ENCODE peak calls at places on chromosomes 3 and 15, in five cellular contexts. T, N, Z, X and V are unnamed samples.
A peak's percentile ranks its signal among the peaks of the same experiment; 100 is the strongest.

GRCh38 chr3:51997935-51998596 is 2.4 kb upstream of the RPL29 start:
- DNase-seq in N (peak; percentile 64), T (peak; percentile 62), Z (no peak), X (no peak), V (no peak)

GRCh38 chr3:171162986-171163723 is 136.6 kb upstream of the SLC2A2 start:
- DNase-seq in Z (no peak), T (peak; percentile 61), X (peak; percentile 17), N (no peak), V (peak; percentile 56)

GRCh38 chr3:173894-174293 is 22.7 kb upstream of the CHL1 start:
- DNase-seq in N (no peak), T (no peak), Z (peak; percentile 8), X (no peak), V (no peak)

GRCh38 chr3:5187920-5188418 is 462 bp downstream of the EDEM1 start:
- DNase-seq in T (peak; percentile 62), N (no peak), X (peak; percentile 38), Z (no peak), V (peak; percentile 69)

GRCh38 chr3:4561661-4562060 is 68.5 kb downstream of the ITPR1 start:
- DNase-seq in X (no peak), Z (no peak), T (no peak), N (peak; percentile 53), V (no peak)

GRCh38 chr3:150612494-150612893 is 9.4 kb downstream of the SELENOT start:
- DNase-seq in N (no peak), T (no peak), X (no peak), Z (no peak), V (no peak)

GRCh38 chr15:67048281-67049279 is 16.8 kb upstream of the SMAD3 start:
- DNase-seq in X (peak; percentile 98), Z (no peak), T (no peak), N (peak; percentile 97), V (no peak)

GRCh38 chr3:152102410-152102809 is 166.3 kb upstream of the MBNL1 start:
- DNase-seq in N (no peak), T (no peak), X (no peak), Z (no peak), V (no peak)

GRCh38 chr3:139339219-139339906 is 4.5 kb upstream of the MRPS22 start:
- DNase-seq in T (no peak), X (no peak), Z (no peak), N (no peak), V (peak; percentile 77)

GRCh38 chr15:70293606-70294470 is 196.1 kb upstream of the TLE3 start:
- DNase-seq in X (no peak), N (no peak), T (no peak), Z (no peak), V (no peak)

GRCh38 chr15:33154366-33155166 is 39.9 kb downstream of the FMN1 start:
- DNase-seq in N (no peak), Z (no peak), X (no peak), T (no peak), V (no peak)

GRCh38 chr15:32659340-32659831 is 17.9 kb downstream of the SCG5 start:
- DNase-seq in X (peak; percentile 63), N (peak; percentile 27), T (no peak), Z (no peak), V (no peak)

GRCh38 chr3:46749129-46749528 is 31.5 kb upstream of the PRSS50 start:
- DNase-seq in X (no peak), T (no peak), N (no peak), Z (no peak), V (no peak)

GRCh38 chr3:46746711-46747110 is 29.0 kb upstream of the PRSS50 start:
- DNase-seq in X (no peak), N (no peak), T (no peak), Z (peak; percentile 8), V (no peak)

GRCh38 chr3:46748160-46748559 is 30.5 kb upstream of the PRSS50 start:
- DNase-seq in T (peak; percentile 33), X (no peak), N (no peak), Z (no peak), V (no peak)

GRCh38 chr3:46755646-46756045 is 38.0 kb upstream of the PRSS50 start:
- DNase-seq in Z (no peak), X (no peak), N (no peak), T (no peak), V (no peak)

DNA sequence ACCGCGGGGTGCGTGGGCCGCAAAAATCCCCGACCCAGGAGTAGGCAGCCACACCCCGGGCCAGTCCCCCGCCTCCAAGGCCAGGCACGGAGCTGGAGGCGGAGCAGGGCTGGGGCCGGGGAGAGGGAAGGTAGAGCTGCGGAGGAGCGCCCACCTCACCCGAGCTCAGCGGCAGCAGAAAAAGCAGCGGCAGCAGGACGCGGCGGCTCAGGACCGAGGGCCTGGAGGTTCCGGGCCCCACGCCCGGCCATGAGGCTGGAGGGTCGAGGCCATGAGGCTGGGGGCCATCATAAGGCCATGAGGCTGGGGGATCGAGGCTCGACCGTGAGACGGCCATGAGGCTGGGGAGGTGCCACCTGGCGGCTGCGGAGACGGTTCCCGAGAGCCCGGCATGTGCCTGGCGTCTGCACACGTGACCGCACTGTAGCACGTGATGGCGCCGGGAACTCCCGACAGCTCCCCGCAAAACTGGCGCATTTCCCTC is 32.9 kb upstream of the PRSS50 start:
- DNase-seq in T (peak; percentile 14), X (no peak), N (no peak), Z (no peak), V (peak; percentile 30)
- TF ChIP-seq JUNB in T (no peak), X (no peak), N (no peak), Z (no peak), V (no peak)

GRCh38 chr15:58732620-58733363 is 16.7 kb downstream of the ADAM10 start:
- DNase-seq in N (no peak), Z (no peak), X (no peak), T (no peak), V (no peak)

GRCh38 chr15:58736244-58736643 is 13.3 kb downstream of the ADAM10 start:
- DNase-seq in X (no peak), T (no peak), Z (no peak), N (no peak), V (no peak)

GRCh38 chr15:58734859-58735258 is 14.6 kb downstream of the ADAM10 start:
- DNase-seq in N (no peak), X (no peak), T (no peak), Z (no peak), V (no peak)

GRCh38 chr15:58726867-58727266 is 22.6 kb downstream of the ADAM10 start:
- DNase-seq in Z (no peak), T (peak; percentile 36), N (no peak), X (no peak), V (no peak)

DNA sequence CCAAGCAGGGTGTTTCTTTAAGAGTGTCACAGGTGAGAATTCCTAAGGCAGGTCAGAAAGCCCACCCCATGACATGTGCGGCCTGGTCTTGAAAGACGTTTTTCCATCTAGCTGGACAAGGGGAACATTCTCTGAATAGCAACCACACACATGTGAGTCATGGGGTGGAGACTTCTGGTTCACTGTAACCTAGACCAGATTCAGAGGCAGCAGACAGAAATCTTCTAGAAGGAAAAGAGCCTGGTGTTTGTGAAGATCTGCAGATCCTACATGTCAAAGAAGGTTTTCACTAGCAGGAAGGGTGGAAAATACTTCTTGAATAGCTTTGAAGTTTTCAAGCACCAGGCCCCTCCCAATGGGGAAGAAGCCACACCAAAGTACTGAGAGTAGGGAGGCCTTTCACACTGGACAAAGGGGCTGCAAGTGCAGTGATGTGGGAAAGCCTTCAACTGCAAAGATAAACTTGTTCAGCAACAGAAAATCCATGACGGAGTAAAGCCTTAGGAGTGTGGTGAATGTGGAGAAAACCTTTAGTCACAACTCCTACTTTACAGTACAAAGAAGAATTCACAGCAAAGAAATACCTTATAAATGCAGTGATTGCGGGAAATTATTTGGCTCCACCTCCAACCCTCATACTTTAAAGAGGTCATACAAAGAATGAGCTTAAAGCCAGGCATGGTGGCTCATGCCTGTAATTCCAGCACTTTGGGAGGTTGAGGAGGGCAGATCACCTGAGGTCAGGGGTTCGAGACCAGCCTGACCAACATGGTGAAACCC is 17.6 kb downstream of the ADAM10 start:
- DNase-seq in Z (no peak), T (no peak), X (peak; percentile 28), N (no peak), V (peak; percentile 40)
- H3K4me1 ChIP-seq in Z (peaks cover 7% of the 10 kb centered on the region), T (peaks cover 24% of the 10 kb centered on the region), X (peaks cover 34% of the 10 kb centered on the region), N (peaks cover 40% of the 10 kb centered on the region), V (peaks cover 3% of the 10 kb centered on the region)

GRCh38 chr15:83999396-84000120 is 236.0 kb upstream of the GOLGA6L4 start:
- DNase-seq in N (no peak), Z (no peak), X (no peak), T (no peak), V (no peak)
- TF ChIP-seq JUNB in N (no peak), Z (no peak), X (no peak), T (no peak), V (no peak)

GRCh38 chr3:195104340-195104739 is 166.6 kb downstream of the XXYLT1 start:
- DNase-seq in X (no peak), T (no peak), N (no peak), Z (no peak), V (no peak)

GRCh38 chr3:195103623-195104022 is 167.3 kb downstream of the XXYLT1 start:
- DNase-seq in T (no peak), X (no peak), N (no peak), Z (no peak), V (no peak)

GRCh38 chr3:195100903-195101591 is 169.9 kb downstream of the XXYLT1 start:
- DNase-seq in Z (no peak), T (no peak), N (no peak), X (no peak), V (no peak)

GRCh38 chr3:195101927-195102608 is 168.9 kb downstream of the XXYLT1 start:
- DNase-seq in Z (no peak), X (no peak), T (no peak), N (no peak), V (no peak)

GRCh38 chr3:195102609-195103467 is 168.1 kb downstream of the XXYLT1 start:
- DNase-seq in X (peak; percentile 82), N (no peak), T (no peak), Z (no peak), V (peak; percentile 61)
- H3K4me1 ChIP-seq in X (peaks cover 55% of the 10 kb centered on the region), N (peaks cover 38% of the 10 kb centered on the region), T (peaks cover 8% of the 10 kb centered on the region), Z (peaks cover 22% of the 10 kb centered on the region), V (peaks cover 12% of the 10 kb centered on the region)

DNA sequence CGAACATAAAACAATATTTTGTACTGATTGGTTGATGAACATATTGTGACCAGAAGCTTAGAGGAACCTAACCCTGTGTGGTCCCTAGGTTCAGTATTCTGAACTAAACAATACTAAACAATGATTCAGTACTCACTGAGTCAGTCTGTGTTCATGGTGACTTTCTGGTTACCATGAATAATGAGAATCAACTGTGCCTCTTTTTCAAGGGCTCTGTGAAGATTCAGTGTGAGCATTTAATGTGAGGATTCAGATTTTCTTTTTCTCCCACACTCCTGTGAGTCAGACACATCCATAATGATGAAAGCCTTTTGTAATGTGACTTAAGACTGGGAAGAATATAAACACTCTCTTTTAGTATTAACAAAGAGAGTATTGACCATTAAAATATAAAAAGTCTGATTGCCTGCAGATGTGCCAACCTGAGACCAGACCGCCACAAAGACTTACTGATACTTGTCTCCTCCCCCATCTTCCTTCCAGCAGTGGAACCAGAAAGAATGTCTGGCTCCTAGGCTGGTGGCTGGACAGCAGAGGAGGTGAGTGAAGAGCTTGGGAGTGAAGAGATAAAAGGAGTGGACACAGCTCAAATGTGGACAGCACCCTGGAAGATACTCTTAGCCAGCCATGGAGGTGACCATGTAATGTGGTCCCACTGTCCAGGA is 17.6 kb upstream of the ACTL6A start:
- DNase-seq in N (no peak), Z (no peak), X (no peak), T (no peak), V (no peak)
- TF ChIP-seq JUNB in N (no peak), Z (no peak), X (no peak), T (no peak), V (no peak)

DNA sequence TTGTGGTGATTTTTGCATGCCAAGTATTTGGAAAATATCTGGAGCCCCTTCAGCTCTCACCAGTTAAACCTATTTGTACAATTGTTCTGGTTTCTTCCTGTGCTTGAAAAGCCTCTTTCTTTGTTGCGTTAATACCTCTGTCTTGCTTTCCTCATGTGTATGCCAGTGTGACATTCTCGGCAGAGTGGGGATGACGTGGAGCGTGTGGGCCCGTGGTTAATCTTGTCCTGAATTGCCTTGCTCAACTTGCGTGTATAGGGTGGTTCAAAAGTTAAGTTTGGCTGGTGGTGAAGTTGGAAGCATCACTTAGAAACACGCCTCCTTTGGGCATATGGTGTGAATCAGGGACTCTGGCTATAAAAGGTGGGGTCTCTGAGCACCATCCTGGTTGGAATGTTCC is 67.1 kb downstream of the IGF1R start:
- DNase-seq in Z (no peak), X (no peak), N (no peak), T (no peak), V (no peak)
- H3K4me1 ChIP-seq in Z (peaks cover 11% of the 10 kb centered on the region), X (peaks cover 67% of the 10 kb centered on the region), N (peaks cover 70% of the 10 kb centered on the region), T (peaks cover 91% of the 10 kb centered on the region), V (no peaks in the 10 kb centered on the region)